ENCODE peak calls at places on chromosomes 12 and 14, in ten cellular contexts. M is Peyer's patch, X is thyroid gland, T is body of pancreas, N is tibial nerve, O is IMR-90, K is K562, Q is breast epithelium, F is right lobe of liver, R is heart left ventricle. D is an unnamed sample.
A peak's percentile ranks its signal among the peaks of the same experiment; 100 is the strongest.

GRCh38 chr12:122106891-122107660 is 28.5 kb downstream of the MLXIP start:
- DNase-seq in M (no peak), X (peak; percentile 98), T (peak; percentile 72), N (no peak), O (peak; percentile 77), K (no peak), Q (no peak), F (no peak), R (peak; percentile 71), D (peak; percentile 62)

GRCh38 chr14:50364792-50365191 is 31.9 kb downstream of the CDKL1 start:
- DNase-seq in M (no peak), X (no peak), T (no peak), N (no peak), O (no peak), K (no peak), Q (no peak), F (peak; percentile 19), R (no peak), D (no peak)

GRCh38 chr12:106082216-106083175 is 56.3 kb downstream of the NUAK1 start:
- DNase-seq in M (no peak), X (no peak), T (no peak), N (no peak), O (peak; percentile 73), K (no peak), Q (no peak), F (no peak), R (no peak), D (no peak)

GRCh38 chr12:87025976-87026375 is 769.8 kb upstream of the MGAT4C start:
- DNase-seq in M (no peak), X (no peak), T (no peak), N (no peak), O (no peak), K (no peak), Q (no peak), F (no peak), R (no peak), D (no peak)

GRCh38 chr12:65825323-65825572 is 965 bp downstream of the HMGA2 start:
- DNase-seq in M (no peak), X (no peak), T (no peak), N (no peak), O (no peak), K (no peak), Q (no peak), F (no peak), R (no peak), D (no peak)

GRCh38 chr12:48037267-48037915 is 33.1 kb upstream of the COL2A1 start:
- DNase-seq in M (no peak), X (peak; percentile 5), T (no peak), N (no peak), O (peak; percentile 39), K (no peak), Q (no peak), F (no peak), R (no peak), D (no peak)

GRCh38 chr14:66746316-66747006 is 238.5 kb downstream of the GPHN start:
- DNase-seq in M (no peak), X (no peak), T (peak; percentile 45), N (no peak), O (peak; percentile 58), K (no peak), Q (no peak), F (peak; percentile 55), R (no peak), D (peak; percentile 1)

GRCh38 chr12:7486512-7486911 is 17.1 kb downstream of the CD163 start:
- DNase-seq in M (no peak), X (no peak), T (no peak), N (no peak), O (no peak), K (no peak), Q (no peak), F (no peak), R (no peak), D (no peak)

GRCh38 chr14:100893228-100893601 is 10.3 kb downstream of the RTL1 start:
- DNase-seq in M (peak; percentile 6), X (no peak), T (no peak), N (no peak), O (no peak), K (no peak), Q (peak; percentile 37), F (peak; percentile 12), R (no peak), D (no peak)

GRCh38 chr12:915090-915489 is 34.4 kb downstream of the RAD52 start:
- DNase-seq in M (no peak), X (no peak), T (no peak), N (no peak), O (no peak), K (no peak), Q (no peak), F (no peak), R (no peak), D (no peak)

GRCh38 chr14:93219103-93219726 is 12.2 kb downstream of the UBR7 start:
- DNase-seq in M (peak; percentile 36), X (peak; percentile 34), T (peak; percentile 81), N (no peak), O (peak; percentile 65), K (no peak), Q (no peak), F (peak; percentile 54), R (no peak), D (no peak)

GRCh38 chr12:62732861-62733427 is 202.0 kb downstream of the PPM1H start:
- DNase-seq in M (no peak), X (no peak), T (no peak), N (no peak), O (peak; percentile 73), K (no peak), Q (no peak), F (no peak), R (no peak), D (peak; percentile 53)

DNA sequence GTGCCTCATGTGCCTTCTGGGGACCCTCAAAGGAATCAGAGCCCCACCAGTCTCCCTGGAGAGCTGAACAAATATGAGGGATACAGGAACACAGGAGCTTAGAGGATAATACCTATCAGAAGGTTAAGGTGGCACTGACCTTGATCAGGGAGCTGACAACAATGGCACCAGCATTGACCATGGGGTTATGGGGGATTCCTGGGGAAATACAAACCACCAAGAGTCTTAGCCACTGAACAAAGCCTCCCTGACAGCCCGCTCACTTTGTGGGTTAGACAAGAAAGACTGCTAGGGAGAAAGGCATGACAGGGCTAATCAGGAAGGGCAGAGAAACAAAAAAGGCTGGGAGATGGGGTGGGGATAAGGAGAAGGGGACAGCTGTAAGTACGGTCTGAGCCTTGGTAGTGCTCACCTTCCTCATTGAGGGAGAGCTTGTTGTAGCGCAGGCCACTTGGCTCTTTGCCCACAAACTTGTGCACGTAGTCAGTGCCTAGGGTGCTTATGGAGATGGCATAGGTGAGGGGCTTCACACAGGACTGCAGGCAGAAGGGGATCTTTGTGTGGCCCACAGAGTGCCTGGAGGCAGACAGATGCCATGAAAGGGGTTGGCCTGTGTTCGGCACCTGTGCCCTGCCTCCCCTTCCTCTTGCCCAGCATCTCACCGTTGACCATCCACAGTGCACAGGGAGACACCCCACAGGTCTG is 9.3 kb downstream of the SPRYD4 start:
- DNase-seq in M (no peak), X (no peak), T (peak; percentile 21), N (no peak), O (no peak), K (no peak), Q (no peak), F (no peak), R (no peak), D (no peak)
- TF ChIP-seq POLR2A in M (no peak), X (no peak), T (no peak), N (no peak), O (no peak), K (no peak), Q (no peak), F (no peak), R (no peak), D (no peak)

GRCh38 chr12:3820122-3820521 is 53.1 kb downstream of the PARP11 start:
- DNase-seq in M (no peak), X (no peak), T (no peak), N (no peak), O (peak; percentile 65), K (no peak), Q (no peak), F (no peak), R (no peak), D (peak; percentile 18)
- TF ChIP-seq POLR2A in M (no peak), X (no peak), T (no peak), N (no peak), O (no peak), K (no peak), Q (no peak), F (no peak), R (no peak), D (no peak)

GRCh38 chr12:124915249-124916236 is 1.1 kb upstream of the UBC start:
- DNase-seq in M (peak; percentile 50), X (peak; percentile 42), T (peak; percentile 48), N (peak; percentile 50), O (peak; percentile 21), K (no peak), Q (peak; percentile 60), F (peak; percentile 80), R (peak; percentile 53), D (no peak)

GRCh38 chr12:124916370-124917134 is 2.1 kb upstream of the UBC start:
- DNase-seq in M (no peak), X (peak; percentile 81), T (peak; percentile 88), N (peak; percentile 67), O (peak; percentile 93), K (no peak), Q (peak; percentile 73), F (peak; percentile 83), R (peak; percentile 80), D (no peak)

GRCh38 chr12:124919646-124920352 is 5.3 kb upstream of the UBC start:
- DNase-seq in M (peak; percentile 51), X (no peak), T (no peak), N (no peak), O (peak; percentile 38), K (no peak), Q (no peak), F (no peak), R (no peak), D (no peak)

GRCh38 chr12:124917841-124918621 is 3.6 kb upstream of the UBC start:
- DNase-seq in M (no peak), X (peak; percentile 73), T (no peak), N (no peak), O (peak; percentile 21), K (no peak), Q (no peak), F (no peak), R (no peak), D (no peak)

DNA sequence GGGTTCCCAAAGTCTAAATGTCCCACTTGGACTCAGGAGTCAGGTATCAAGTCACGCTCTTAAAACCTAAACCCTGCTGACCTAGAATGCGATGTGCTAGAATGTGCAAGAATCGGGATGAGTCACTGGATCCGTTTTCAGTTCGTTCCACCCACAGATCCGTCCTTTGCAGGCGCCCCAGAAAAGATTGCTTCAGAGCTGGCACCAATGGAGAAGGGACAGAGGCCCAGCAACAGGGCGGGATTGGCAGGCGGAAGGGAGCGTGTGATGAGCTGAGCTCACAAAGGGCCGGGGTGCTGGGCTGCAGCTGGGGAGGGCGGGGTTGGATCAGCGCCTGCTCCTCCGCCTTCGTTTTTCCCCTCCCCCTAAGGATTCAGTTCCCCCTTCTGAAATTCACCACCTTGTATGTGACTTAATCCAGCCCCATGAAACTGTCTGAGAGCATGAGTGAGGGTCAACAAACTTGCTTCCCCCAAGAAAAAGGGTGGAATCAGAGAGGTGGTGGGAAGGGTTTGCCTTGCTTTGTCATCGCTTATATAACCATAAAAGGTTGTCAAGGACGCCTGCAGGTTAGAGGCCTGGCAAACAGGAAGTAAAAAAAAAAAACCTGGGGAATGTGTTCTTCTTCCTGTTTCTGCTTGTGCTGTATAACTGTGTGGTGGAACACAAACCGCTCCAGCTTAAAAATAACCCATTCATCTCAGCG is 2.8 kb upstream of the UBC start:
- DNase-seq in M (peak; percentile 95), X (peak; percentile 98), T (peak; percentile 99), N (peak; percentile 93), O (peak; percentile 100), K (peak; percentile 77), Q (peak; percentile 96), F (peak; percentile 98), R (peak; percentile 99), D (no peak)
- TF ChIP-seq POLR2A in M (peak; percentile 22), X (peak; percentile 80), T (peak; percentile 80), N (peak; percentile 95), O (peak; percentile 57), K (peak; percentile 80), Q (peak; percentile 29), F (peak; percentile 75), R (no peak), D (peak; percentile 40)

GRCh38 chr12:40105515-40106201 is at the start of gene SLC2A13:
- DNase-seq in M (peak; percentile 78), X (peak; percentile 64), T (peak; percentile 79), N (peak; percentile 62), O (peak; percentile 59), K (peak; percentile 95), Q (peak; percentile 69), F (peak; percentile 87), R (peak; percentile 78), D (peak; percentile 61)
- TF ChIP-seq POLR2A in M (peak; percentile 77), X (peak; percentile 73), T (peak; percentile 71), N (peak; percentile 87), O (peak; percentile 55), K (peak; percentile 74), Q (no peak), F (peak; percentile 80), R (no peak), D (peak; percentile 83)